ENCODE peak calls at places on chromosomes 13 and 19, in eight cellular contexts. T is H1, K is neural progenitor cell, A is neuronal stem cell, W is H9, J is IMR-90, X is GM23338, E is hepatocyte. F is an unnamed sample.

GRCh38 chr13:74082741-74083160 is 51.5 kb downstream of the KLF12 start:
- DNase-seq in X (no peak), A (no peak), W (no peak), E (peak; percentile 11), T (no peak), J (no peak), K (no peak), F (no peak)

GRCh38 chr19:51372649-51373504 is at the start of gene NKG7:
- DNase-seq in A (no peak), T (no peak), K (no peak), X (no peak), E (no peak), W (no peak), J (no peak), F (peak; percentile 93)

GRCh38 chr13:63409791-63410351 is 1994.2 kb upstream of the PCDH20 start:
- DNase-seq in K (no peak), T (no peak), W (no peak), A (no peak), X (no peak), J (no peak), E (no peak), F (no peak)

GRCh38 chr13:65725001-65725400 is 1505.1 kb downstream of the PCDH9 start:
- DNase-seq in J (peak; percentile 8), A (no peak), K (no peak), E (no peak), W (no peak), T (no peak), X (no peak), F (no peak)

GRCh38 chr13:29594710-29595379 is 643 bp downstream of the SLC7A1 start:
- DNase-seq in A (peak; percentile 29), E (peak; percentile 77), T (no peak), K (peak; percentile 57), J (peak; percentile 59), X (peak; percentile 22), W (no peak), F (peak; percentile 65)

GRCh38 chr13:26502826-26503225 is 54.7 kb upstream of the WASF3 start:
- DNase-seq in E (peak; percentile 52), W (peak; percentile 43), A (no peak), X (peak; percentile 66), J (peak; percentile 96), K (peak; percentile 40), T (no peak), F (no peak)

GRCh38 chr19:43841990-43842389 is 14.9 kb downstream of the ZNF283 start:
- DNase-seq in T (no peak), A (no peak), K (no peak), W (no peak), E (no peak), X (peak; percentile 38), J (no peak), F (no peak)

GRCh38 chr13:29161653-29162052 is 341.5 kb downstream of the MTUS2 start:
- DNase-seq in X (no peak), J (no peak), W (no peak), A (no peak), T (no peak), K (no peak), E (no peak), F (no peak)

GRCh38 chr13:27425918-27426630 is 1.7 kb downstream of the GTF3A start:
- DNase-seq in W (peak; percentile 70), K (peak; percentile 67), E (peak; percentile 85), T (no peak), X (peak; percentile 73), J (peak; percentile 69), A (no peak), F (peak; percentile 87)

GRCh38 chr19:37948362-37948761 is 41.4 kb downstream of the SIPA1L3 start:
- DNase-seq in W (no peak), T (no peak), J (no peak), A (no peak), E (no peak), X (no peak), K (no peak), F (no peak)

GRCh38 chr13:111152836-111153235 is 37.7 kb downstream of the ARHGEF7 start:
- DNase-seq in A (peak; percentile 4), E (peak; percentile 47), K (peak; percentile 13), T (no peak), J (no peak), W (no peak), X (peak; percentile 17), F (no peak)

GRCh38 chr13:111211789-111212516 is 96.8 kb downstream of the ARHGEF7 start:
- DNase-seq in A (no peak), X (peak; percentile 67), J (peak; percentile 33), K (peak; percentile 70), T (peak; percentile 57), W (peak; percentile 52), E (no peak), F (no peak)

GRCh38 chr13:66534561-66534960 is 695.6 kb downstream of the PCDH9 start:
- DNase-seq in J (peak; percentile 80), W (no peak), E (no peak), K (no peak), A (no peak), X (no peak), T (no peak), F (no peak)

GRCh38 chr13:79781829-79782540 is 301.0 kb downstream of the NDFIP2 start:
- DNase-seq in K (no peak), W (no peak), E (no peak), T (no peak), A (no peak), X (no peak), J (peak; percentile 55), F (no peak)

GRCh38 chr13:47455581-47455980 is 545.5 kb downstream of the SUCLA2 start:
- DNase-seq in W (no peak), K (no peak), E (no peak), A (no peak), J (no peak), X (peak; percentile 12), T (no peak), F (no peak)

GRCh38 chr19:36604656-36605100 is 435 bp upstream of the ZNF382 start:
- DNase-seq in T (no peak), X (peak; percentile 24), W (peak; percentile 27), E (peak; percentile 77), A (no peak), K (peak; percentile 54), J (peak; percentile 40), F (peak; percentile 89)

GRCh38 chr19:15025237-15025636 is 24.0 kb upstream of the CASP14 start:
- DNase-seq in K (no peak), J (no peak), T (no peak), X (peak; percentile 63), W (no peak), A (no peak), E (no peak), F (peak; percentile 9)

GRCh38 chr19:57302020-57302465 is 18.2 kb upstream of the ZNF543 start:
- DNase-seq in K (no peak), X (no peak), J (peak; percentile 95), T (no peak), A (no peak), W (no peak), E (peak; percentile 52), F (no peak)

GRCh38 chr19:4575978-4576933 is 16.8 kb upstream of the SEMA6B start:
- DNase-seq in A (no peak), E (peak; percentile 63), X (peak; percentile 75), J (peak; percentile 27), W (peak; percentile 84), K (peak; percentile 69), T (no peak), F (peak; percentile 67)

DNA sequence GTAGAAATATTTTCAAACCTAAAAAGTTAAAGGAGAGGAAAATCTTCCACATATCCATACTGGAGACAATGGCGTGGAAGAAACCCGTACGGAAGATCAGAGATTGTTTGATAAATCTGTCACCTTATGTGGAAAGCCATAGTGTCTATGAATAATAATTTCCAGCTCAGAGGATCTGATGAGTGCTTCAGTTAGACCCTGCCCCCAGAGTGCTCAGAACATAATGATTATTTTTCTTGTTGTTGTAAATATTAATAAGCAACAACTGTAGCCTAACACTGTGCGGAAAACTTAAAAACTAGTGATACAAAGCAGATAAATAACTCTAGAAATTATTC is 125.8 kb downstream of the FOXO1 start:
- DNase-seq in X (no peak), K (no peak), J (no peak), A (no peak), W (no peak), T (no peak), E (no peak), F (no peak)
- H2AFZ ChIP-seq in X (no peak overlapping the region), K (no peak overlapping the region), J (no peak overlapping the region), A (peak overlapping the region; percentile 32), W (no peak overlapping the region), T (no peak overlapping the region), E (no peak overlapping the region), F (no peak overlapping the region)

DNA sequence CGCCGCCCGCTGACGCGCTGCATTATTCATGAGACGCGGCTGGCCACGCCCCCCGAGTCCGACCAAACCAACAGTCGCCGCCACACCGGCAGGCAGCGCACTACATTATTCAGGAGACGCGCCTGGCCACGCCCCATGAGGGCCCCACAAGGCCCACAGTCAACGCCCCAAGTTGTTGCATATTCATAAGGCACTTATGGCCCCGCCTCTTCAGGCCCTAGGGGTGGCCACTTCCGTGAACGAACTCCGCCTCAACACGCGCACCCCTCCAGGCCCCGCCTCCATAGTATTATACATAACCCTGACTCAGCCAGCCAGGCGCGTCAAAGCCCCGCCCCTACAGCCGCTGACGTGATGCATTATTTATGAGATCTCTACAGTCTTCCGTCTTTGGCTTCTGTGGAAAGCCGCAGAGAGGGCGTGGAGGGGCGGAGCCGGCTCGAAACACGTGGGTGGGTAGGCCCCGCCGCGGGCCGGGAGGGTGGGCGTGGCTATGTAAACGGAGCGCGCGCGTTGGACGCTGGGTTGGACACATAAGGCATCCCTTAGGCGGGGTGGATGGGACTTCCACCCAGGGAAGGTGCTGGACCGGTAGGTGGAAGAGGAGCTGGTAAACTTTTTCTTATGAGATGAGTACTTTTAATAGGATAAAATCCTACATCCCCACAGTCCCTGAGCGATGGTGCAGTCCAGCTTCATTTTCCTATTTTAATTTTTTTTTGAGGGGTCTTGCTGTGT is 423 bp upstream of the ELL start:
- DNase-seq in A (peak; percentile 100), J (peak; percentile 100), T (peak; percentile 100), E (peak; percentile 100), W (peak; percentile 100), K (peak; percentile 100), X (peak; percentile 100), F (peak; percentile 100)
- H2AFZ ChIP-seq in A (peak overlapping the region; percentile 98), J (peak overlapping the region; percentile 95), T (no peak overlapping the region), E (peak overlapping the region; percentile 23), W (no peak overlapping the region), K (no peak overlapping the region), X (no peak overlapping the region), F (peak overlapping the region; percentile 75)

DNA sequence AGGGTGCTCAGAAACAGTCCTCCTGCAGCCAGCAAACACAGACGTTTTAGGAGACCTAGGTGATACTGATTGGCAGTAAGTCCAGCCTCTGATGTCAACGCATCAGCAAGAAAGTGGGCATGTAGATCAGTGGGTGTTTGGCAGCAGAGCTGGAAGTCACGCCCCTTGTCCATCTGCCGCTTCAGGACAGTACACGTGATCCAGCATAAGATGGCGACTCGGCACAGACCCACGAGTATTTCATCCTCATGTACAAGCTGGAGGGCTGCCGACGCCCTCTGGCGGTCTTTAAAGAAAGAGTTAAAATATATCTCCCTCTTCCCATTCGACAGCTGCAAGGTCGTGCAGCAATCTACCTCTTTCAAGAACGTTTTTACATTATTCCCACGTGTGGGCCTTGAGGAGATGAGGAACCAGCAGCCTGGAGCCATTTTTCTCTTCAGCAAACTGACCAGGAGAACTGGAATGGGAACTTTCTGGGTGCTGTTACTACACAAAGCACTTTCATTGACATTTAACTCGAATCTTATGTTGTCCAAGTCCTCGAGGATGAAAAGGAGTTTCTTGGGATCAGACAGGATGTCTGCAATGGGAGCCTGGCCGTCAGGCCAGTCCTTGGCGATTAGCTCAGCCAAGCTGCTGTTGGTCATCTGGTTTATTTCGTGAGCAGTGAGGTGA is 22.3 kb downstream of the NLRP11 start:
- DNase-seq in W (peak; percentile 31), T (peak; percentile 10), X (peak; percentile 80), K (peak; percentile 43), E (peak; percentile 41), J (peak; percentile 33), A (no peak), F (peak; percentile 10)
- H2AFZ ChIP-seq in W (no peak overlapping the region), T (peak overlapping the region; percentile 87), X (no peak overlapping the region), K (no peak overlapping the region), E (no peak overlapping the region), J (peak overlapping the region; percentile 58), A (peak overlapping the region; percentile 78), F (no peak overlapping the region)

GRCh38 chr13:42453091-42453645 is 120.8 kb upstream of the TNFSF11 start:
- DNase-seq in J (no peak), X (no peak), A (no peak), T (no peak), W (no peak), E (no peak), K (no peak), F (no peak)
- H2AFZ ChIP-seq in J (no peak overlapping the region), X (no peak overlapping the region), A (no peak overlapping the region), T (no peak overlapping the region), W (no peak overlapping the region), E (no peak overlapping the region), K (no peak overlapping the region), F (no peak overlapping the region)

F was measured in DND-41.